ENCODE peak calls at places on chromosomes 5 and 9, in six cellular contexts. T is activated naive CD4-positive, alpha-beta T cell treated with anti-CD3 and anti-CD28 coated beads for 36 hours; F is adrenal gland; M is RWPE2; O is right cardiac atrium; S is activated CD8-positive, alpha-beta memory T cell treated with anti-CD3 and anti-CD28 coated beads for 4 hours. J is an unnamed sample.

GRCh38 chr9:98383758-98384157 is 128.3 kb upstream of the TBC1D2 start:
- DNase-seq in M (peak), T (no peak), F (no peak), S (no peak), O (no peak), J (no peak)

GRCh38 chr9:37950561-37950960 is 46.6 kb upstream of the SLC25A51 start:
- DNase-seq in T (no peak), M (no peak), S (no peak), F (no peak), O (no peak), J (no peak)

GRCh38 chr5:54794437-54794970 is 190.9 kb downstream of the ESM1 start:
- DNase-seq in F (no peak), M (no peak), O (no peak), S (no peak), T (no peak), J (no peak)

GRCh38 chr5:52798952-52799351 is 11.2 kb downstream of the ITGA1 start:
- DNase-seq in F (no peak), O (no peak), S (no peak), T (no peak), M (no peak), J (no peak)

GRCh38 chr9:126522957-126523356 is 90.8 kb upstream of the LMX1B start:
- DNase-seq in O (no peak), F (no peak), M (no peak), S (no peak), T (no peak), J (peak)

GRCh38 chr5:91122663-91123062 is 260.5 kb downstream of the ARRDC3 start:
- DNase-seq in S (no peak), M (no peak), O (no peak), T (no peak), F (no peak), J (no peak)

GRCh38 chr9:112858625-112859147 is 32.0 kb downstream of the SLC46A2 start:
- DNase-seq in O (no peak), T (no peak), F (peak), M (no peak), S (no peak), J (no peak)

GRCh38 chr5:175534070-175534932 is 55.9 kb downstream of the SFXN1 start:
- DNase-seq in O (peak), T (peak), M (peak), F (peak), S (peak), J (peak)

GRCh38 chr5:127080001-127080478 is 6.7 kb upstream of the C5orf63 start:
- DNase-seq in O (no peak), M (peak), T (no peak), S (no peak), F (no peak), J (no peak)

GRCh38 chr9:35341585-35341984 is 148.3 kb upstream of the RUSC2 start:
- DNase-seq in M (no peak), T (no peak), F (peak), O (peak), S (no peak), J (peak)

GRCh38 chr5:41312478-41313060 is 99.2 kb upstream of the C6 start:
- DNase-seq in F (no peak), T (no peak), O (no peak), M (no peak), S (no peak), J (no peak)